ENCODE peak calls at places on chromosomes 7 and 10, in eight cellular contexts. X is CD4-positive, alpha-beta T cell; A is upper lobe of right lung; K is ELR; Q is stimulated activated naive CD8-positive, alpha-beta T cell treated with anti-CD3 and anti-CD28 coated beads, Interleukin-15, amount 100 ng/mL, for 72 hours; T is posterior vena cava; V is NCI-H1417 treated with DMSO at 0.1 percent for 48 hours; M is NCI-H2081. R is an unnamed sample.

GRCh38 chr7:41538810-41539724 is 163.8 kb downstream of the INHBA start:
- DNase-seq in V (no peak), A (no peak), Q (no peak), M (no peak), K (no peak), X (no peak), T (no peak), R (no peak)

GRCh38 chr7:150335101-150335773 is 6.2 kb downstream of the RARRES2 start:
- DNase-seq in V (no peak), K (no peak), Q (no peak), M (no peak), A (no peak), T (no peak), X (no peak), R (no peak)

GRCh38 chr10:48536916-48537890 is 67.7 kb downstream of the ARHGAP22 start:
- DNase-seq in A (no peak), Q (no peak), V (no peak), T (no peak), K (no peak), X (no peak), M (no peak), R (no peak)

GRCh38 chr7:138044897-138045296 is 31.4 kb upstream of the AKR1D1 start:
- DNase-seq in A (no peak), X (no peak), V (no peak), Q (no peak), T (no peak), K (no peak), M (no peak), R (no peak)

GRCh38 chr10:102405632-102406031 is 10.1 kb downstream of the NFKB2 start:
- DNase-seq in A (no peak), X (no peak), T (no peak), V (no peak), Q (no peak), M (no peak), K (no peak), R (no peak)

GRCh38 chr10:2839081-2839725 is 228.1 kb upstream of the PFKP start:
- DNase-seq in M (peak), Q (peak), A (peak), V (no peak), T (no peak), K (peak), X (no peak), R (peak)

GRCh38 chr10:79093658-79094411 is 25.1 kb downstream of the ZMIZ1 start:
- DNase-seq in X (no peak), T (peak), K (no peak), M (no peak), Q (no peak), A (no peak), V (no peak), R (peak)

GRCh38 chr10:132586731-132587130 is 49.1 kb downstream of the INPP5A start:
- DNase-seq in K (no peak), V (no peak), X (no peak), Q (no peak), T (no peak), M (no peak), A (no peak), R (no peak)

GRCh38 chr7:50608196-50608906 is 43.1 kb upstream of the DDC start:
- DNase-seq in T (no peak), M (no peak), A (no peak), X (no peak), V (no peak), Q (no peak), K (no peak), R (no peak)

GRCh38 chr7:102889836-102890235 is 23.0 kb upstream of the LRRC17 start:
- DNase-seq in X (no peak), A (no peak), V (no peak), M (no peak), T (no peak), K (no peak), Q (no peak), R (no peak)